ENCODE peak calls at places on chromosomes 16 and 17, in six cellular contexts. R, N, I, V, G and F are unnamed samples.

GRCh38 chr17:7213895-7214299 is 5.7 kb downstream of the DLG4 start:
- DNase-seq in R (peak), N (peak), I (peak), V (peak), G (no peak), F (peak)

GRCh38 chr16:53081032-53081424 is 26.2 kb downstream of the CHD9 start:
- DNase-seq in R (no peak), N (no peak), I (no peak), V (no peak), G (no peak), F (no peak)

GRCh38 chr17:67652433-67652832 is 65.3 kb upstream of the NOL11 start:
- DNase-seq in R (no peak), N (no peak), I (no peak), V (no peak), G (no peak), F (no peak)

GRCh38 chr16:71672125-71672524 is 46.1 kb downstream of the MARVELD3 start:
- DNase-seq in R (no peak), N (no peak), I (no peak), V (no peak), G (no peak), F (no peak)

GRCh38 chr16:2019919-2020831 is 590 bp downstream of the NPW start:
- DNase-seq in R (no peak), N (no peak), I (no peak), V (no peak), G (no peak), F (no peak)

GRCh38 chr17:76772842-76773521 is 35.1 kb downstream of the MFSD11 start:
- DNase-seq in R (no peak), N (no peak), I (no peak), V (peak), G (no peak), F (peak)

GRCh38 chr16:27558434-27558833 is 8.5 kb downstream of the KATNIP start:
- DNase-seq in R (no peak), N (no peak), I (no peak), V (no peak), G (no peak), F (no peak)

GRCh38 chr17:15301845-15302244 is 36.7 kb upstream of the PMP22 start:
- DNase-seq in R (no peak), N (no peak), I (no peak), V (no peak), G (no peak), F (no peak)

GRCh38 chr16:48912360-48912759 is 302.4 kb upstream of the N4BP1 start:
- DNase-seq in R (no peak), N (no peak), I (no peak), V (no peak), G (no peak), F (no peak)

GRCh38 chr16:15609286-15609649 is 33.7 kb downstream of the MARF1 start:
- DNase-seq in R (no peak), N (no peak), I (no peak), V (no peak), G (no peak), F (no peak)

GRCh38 chr16:20906871-20907255 is 6.3 kb downstream of the LYRM1 start:
- DNase-seq in R (no peak), N (no peak), I (no peak), V (no peak), G (no peak), F (no peak)

GRCh38 chr16:12315330-12316138 is 339.0 kb downstream of the SNX29 start:
- DNase-seq in R (no peak), N (no peak), I (no peak), V (no peak), G (no peak), F (no peak)

GRCh38 chr17:67440311-67441051 is 63.4 kb downstream of the PITPNC1 start:
- DNase-seq in R (no peak), N (no peak), I (no peak), V (no peak), G (no peak), F (no peak)

GRCh38 chr16:88323041-88323440 is 59.7 kb upstream of the ZNF469 start:
- DNase-seq in R (no peak), N (no peak), I (no peak), V (no peak), G (no peak), F (no peak)

GRCh38 chr16:89193021-89193575 is 7.2 kb downstream of the SLC22A31 start:
- DNase-seq in R (no peak), N (peak), I (peak), V (peak), G (no peak), F (no peak)

GRCh38 chr17:45364531-45365390 is 47.9 kb upstream of the MAP3K14 start:
- DNase-seq in R (no peak), N (no peak), I (no peak), V (peak), G (no peak), F (no peak)

GRCh38 chr16:85491798-85492616 is 121.1 kb upstream of the GSE1 start:
- DNase-seq in R (peak), N (peak), I (no peak), V (no peak), G (peak), F (no peak)

GRCh38 chr17:62064791-62065563 is at the start of gene MED13:
- DNase-seq in R (peak), N (peak), I (peak), V (peak), G (peak), F (no peak)

GRCh38 chr17:3907483-3908216 is 8.6 kb downstream of the P2RX1 start:
- DNase-seq in R (no peak), N (no peak), I (no peak), V (no peak), G (no peak), F (no peak)

GRCh38 chr16:82585675-82586074 is 41.1 kb upstream of the CDH13 start:
- DNase-seq in R (no peak), N (no peak), I (no peak), V (no peak), G (no peak), F (no peak)

GRCh38 chr17:70848785-70849184 is 679.5 kb downstream of the KCNJ2 start:
- DNase-seq in R (no peak), N (no peak), I (no peak), V (no peak), G (no peak), F (no peak)

GRCh38 chr17:77058016-77058415 is 82.8 kb upstream of the SEC14L1 start:
- DNase-seq in R (no peak), N (no peak), I (no peak), V (no peak), G (no peak), F (no peak)

GRCh38 chr16:47966325-47966724 is 189.5 kb downstream of the ABCC12 start:
- DNase-seq in R (no peak), N (no peak), I (no peak), V (no peak), G (no peak), F (no peak)

GRCh38 chr17:48239603-48239995 is 132.0 kb downstream of the SNX11 start:
- DNase-seq in R (no peak), N (no peak), I (no peak), V (no peak), G (no peak), F (no peak)

GRCh38 chr16:74035816-74036215 is 260.8 kb upstream of the PSMD7 start:
- DNase-seq in R (no peak), N (no peak), I (no peak), V (no peak), G (no peak), F (no peak)

GRCh38 chr16:88759245-88759975 is 25.6 kb downstream of the PIEZO1 start:
- DNase-seq in R (no peak), N (no peak), I (no peak), V (peak), G (no peak), F (no peak)

GRCh38 chr17:27552467-27552779 is 78.6 kb upstream of the LGALS9 start:
- DNase-seq in R (no peak), N (no peak), I (no peak), V (peak), G (no peak), F (no peak)

GRCh38 chr17:59652119-59652518 is 32.4 kb downstream of the CLTC start:
- DNase-seq in R (no peak), N (no peak), I (no peak), V (no peak), G (no peak), F (no peak)

GRCh38 chr16:1610071-1610840 is 1.6 kb downstream of the IFT140 start:
- DNase-seq in R (peak), N (peak), I (peak), V (peak), G (peak), F (peak)

GRCh38 chr17:66747561-66748275 is 87.2 kb upstream of the CACNG5 start:
- DNase-seq in R (no peak), N (no peak), I (no peak), V (no peak), G (no peak), F (no peak)

GRCh38 chr16:64459821-64460220 is 662.0 kb downstream of the CDH11 start:
- DNase-seq in R (no peak), N (peak), I (no peak), V (no peak), G (no peak), F (no peak)

GRCh38 chr16:48596326-48596725 is 13.7 kb downstream of the N4BP1 start:
- DNase-seq in R (no peak), N (no peak), I (no peak), V (no peak), G (no peak), F (no peak)

GRCh38 chr17:7523033-7523432 is 25.8 kb upstream of the TNFSF12 start:
- DNase-seq in R (no peak), N (no peak), I (no peak), V (peak), G (no peak), F (no peak)

GRCh38 chr17:76239538-76240274 is 587 bp downstream of the RNF157 start:
- DNase-seq in R (no peak), N (no peak), I (no peak), V (no peak), G (peak), F (no peak)

GRCh38 chr16:54506691-54507090 is 220.1 kb upstream of the IRX3 start:
- DNase-seq in R (no peak), N (no peak), I (no peak), V (no peak), G (no peak), F (no peak)

GRCh38 chr16:88430185-88430523 is 22.9 kb upstream of the ZFPM1 start:
- DNase-seq in R (peak), N (peak), I (no peak), V (peak), G (no peak), F (no peak)

GRCh38 chr17:19238167-19238505 is 970 bp downstream of the EPN2 start:
- DNase-seq in R (peak), N (peak), I (no peak), V (peak), G (no peak), F (no peak)